ENCODE peak calls at places on chromosomes 3 and 15, in eight cellular contexts. M, C, F, U, V, E, Y and W are unnamed samples.

GRCh38 chr15:62853833-62854210 is 188.7 kb upstream of the TPM1 start:
- DNase-seq in M (no peak), C (no peak), F (no peak), U (no peak), V (no peak), E (no peak), Y (no peak), W (no peak)

GRCh38 chr3:146308682-146309081 is 57.8 kb upstream of the PLSCR4 start:
- DNase-seq in M (no peak), C (no peak), F (no peak), U (no peak), V (no peak), E (no peak), Y (no peak), W (no peak)

GRCh38 chr15:34337557-34338306 is at the start of gene SLC12A6:
- DNase-seq in M (peak; percentile 93), C (peak; percentile 89), F (peak; percentile 62), U (peak; percentile 91), V (peak; percentile 96), E (peak; percentile 82), Y (peak; percentile 95), W (peak; percentile 29)

GRCh38 chr3:148147896-148148295 is 549.8 kb upstream of the AGTR1 start:
- DNase-seq in M (no peak), C (no peak), F (no peak), U (no peak), V (no peak), E (no peak), Y (no peak), W (no peak)

GRCh38 chr3:35849963-35850362 is 210.6 kb downstream of the ARPP21 start:
- DNase-seq in M (no peak), C (no peak), F (no peak), U (no peak), V (no peak), E (no peak), Y (no peak), W (no peak)

GRCh38 chr3:190385835-190386688 is 1.9 kb upstream of the CLDN16 start:
- DNase-seq in M (no peak), C (no peak), F (no peak), U (peak; percentile 16), V (no peak), E (no peak), Y (no peak), W (no peak)

GRCh38 chr15:101031203-101031602 is 112.0 kb downstream of the LRRK1 start:
- DNase-seq in M (no peak), C (peak; percentile 5), F (no peak), U (no peak), V (peak; percentile 20), E (no peak), Y (no peak), W (no peak)

GRCh38 chr3:107111889-107112288 is 265.4 kb upstream of the CCDC54 start:
- DNase-seq in M (no peak), C (no peak), F (no peak), U (no peak), V (no peak), E (no peak), Y (no peak), W (no peak)

GRCh38 chr3:107032111-107032510 is 345.1 kb upstream of the CCDC54 start:
- DNase-seq in M (no peak), C (no peak), F (no peak), U (no peak), V (no peak), E (no peak), Y (no peak), W (no peak)

GRCh38 chr15:58146734-58147133 is 8.6 kb downstream of the AQP9 start:
- DNase-seq in M (no peak), C (no peak), F (no peak), U (peak; percentile 42), V (no peak), E (no peak), Y (no peak), W (no peak)

GRCh38 chr15:70533931-70534742 is 229.2 kb downstream of the UACA start:
- DNase-seq in M (no peak), C (no peak), F (no peak), U (no peak), V (no peak), E (no peak), Y (no peak), W (no peak)

GRCh38 chr3:29285356-29286070 is 4.6 kb downstream of the RBMS3 start:
- DNase-seq in M (no peak), C (no peak), F (no peak), U (no peak), V (no peak), E (no peak), Y (no peak), W (no peak)

GRCh38 chr3:112794622-112795172 is 52.0 kb downstream of the CD200R1L start:
- DNase-seq in M (no peak), C (no peak), F (no peak), U (peak; percentile 19), V (no peak), E (no peak), Y (no peak), W (no peak)

GRCh38 chr3:53145109-53146077 is 15.2 kb upstream of the RFT1 start:
- DNase-seq in M (no peak), C (peak; percentile 56), F (no peak), U (no peak), V (no peak), E (no peak), Y (peak; percentile 87), W (no peak)

GRCh38 chr3:110738531-110738930 is 333.1 kb upstream of the NECTIN3 start:
- DNase-seq in M (no peak), C (no peak), F (no peak), U (no peak), V (no peak), E (no peak), Y (no peak), W (no peak)